ENCODE peak calls at places on chromosomes 12 and 14, in six cellular contexts. Q is NCI-H2081 treated with DMSO at 0.1 percent for 48 hours; B is Calu3; D is activated naive CD4-positive, alpha-beta T cell treated with anti-CD3 and anti-CD28 coated beads, Interleukin-2, amount 50 U/mL, for 16 hours; K is retina; H is iPS-NIHi11. O is an unnamed sample.

GRCh38 chr14:65817011-65817410 is 404.5 kb downstream of the FUT8 start:
- DNase-seq in Q (no peak), B (no peak), D (no peak), K (no peak), H (no peak), O (no peak)

GRCh38 chr12:58504539-58504938 is 415.8 kb downstream of the LRIG3 start:
- DNase-seq in Q (no peak), B (no peak), D (no peak), K (no peak), H (no peak), O (no peak)

GRCh38 chr12:69066420-69067373 is 133.7 kb upstream of the CPM start:
- DNase-seq in Q (no peak), B (no peak), D (no peak), K (peak; percentile 38), H (no peak), O (no peak)

GRCh38 chr12:27190761-27191160 is 53.3 kb upstream of the STK38L start:
- DNase-seq in Q (no peak), B (no peak), D (no peak), K (no peak), H (no peak), O (no peak)

GRCh38 chr12:32400114-32400672 is 835 bp downstream of the FGD4 start:
- DNase-seq in Q (no peak), B (no peak), D (no peak), K (no peak), H (peak; percentile 65), O (peak; percentile 79)

GRCh38 chr14:24952851-24953666 is 96.9 kb downstream of the STXBP6 start:
- DNase-seq in Q (no peak), B (peak; percentile 19), D (no peak), K (no peak), H (peak; percentile 71), O (peak; percentile 35)

GRCh38 chr12:117112268-117112595 is 13.0 kb upstream of the TESC start:
- DNase-seq in Q (no peak), B (no peak), D (no peak), K (no peak), H (no peak), O (no peak)

GRCh38 chr12:27463826-27464554 is 17.5 kb downstream of the SMCO2 start:
- DNase-seq in Q (no peak), B (no peak), D (no peak), K (no peak), H (no peak), O (no peak)

GRCh38 chr12:31353730-31354708 is 28.1 kb upstream of the SINHCAF start:
- DNase-seq in Q (peak; percentile 49), B (no peak), D (no peak), K (peak; percentile 68), H (no peak), O (peak; percentile 71)

GRCh38 chr12:85951823-85952222 is 77.7 kb downstream of the NTS start:
- DNase-seq in Q (no peak), B (no peak), D (no peak), K (no peak), H (peak; percentile 17), O (peak; percentile 67)

GRCh38 chr12:45601390-45601789 is 128.1 kb upstream of the ARID2 start:
- DNase-seq in Q (no peak), B (no peak), D (no peak), K (no peak), H (no peak), O (no peak)

GRCh38 chr12:54378791-54379400 is 5.6 kb downstream of the ZNF385A start:
- DNase-seq in Q (no peak), B (peak; percentile 83), D (no peak), K (peak; percentile 67), H (peak; percentile 95), O (peak; percentile 58)

GRCh38 chr14:54451961-54452360 is 10.8 kb upstream of the CNIH1 start:
- DNase-seq in Q (no peak), B (no peak), D (no peak), K (no peak), H (no peak), O (no peak)

GRCh38 chr12:52207895-52208294 is 16.1 kb upstream of the KRT80 start:
- DNase-seq in Q (peak; percentile 91), B (peak; percentile 32), D (peak; percentile 5), K (no peak), H (peak; percentile 55), O (no peak)

GRCh38 chr12:79451988-79452387 is 238.8 kb downstream of the PAWR start:
- DNase-seq in Q (no peak), B (peak; percentile 16), D (no peak), K (no peak), H (no peak), O (no peak)

GRCh38 chr14:102903248-102903888 is 19.1 kb upstream of the AMN start:
- DNase-seq in Q (no peak), B (no peak), D (no peak), K (no peak), H (no peak), O (no peak)

GRCh38 chr12:98725481-98726247 is 80.6 kb downstream of the APAF1 start:
- DNase-seq in Q (peak; percentile 49), B (peak; percentile 63), D (peak; percentile 44), K (peak; percentile 60), H (peak; percentile 78), O (peak; percentile 40)

GRCh38 chr12:54723653-54724256 is 75.6 kb upstream of the DCD start:
- DNase-seq in Q (no peak), B (peak; percentile 21), D (no peak), K (no peak), H (peak; percentile 21), O (peak; percentile 54)

GRCh38 chr14:99468836-99469592 is 11.6 kb downstream of the SETD3 start:
- DNase-seq in Q (no peak), B (no peak), D (no peak), K (no peak), H (no peak), O (no peak)

GRCh38 chr12:106138646-106139421 is at the start of gene NUAK1:
- DNase-seq in Q (no peak), B (peak; percentile 80), D (peak; percentile 15), K (peak; percentile 88), H (peak; percentile 78), O (peak; percentile 9)

GRCh38 chr12:46124848-46125619 is 134.7 kb upstream of the SCAF11 start:
- DNase-seq in Q (no peak), B (peak; percentile 34), D (peak; percentile 49), K (peak; percentile 67), H (peak; percentile 79), O (peak; percentile 77)

GRCh38 chr14:62692490-62693106 is 352.7 kb downstream of the KCNH5 start:
- DNase-seq in Q (no peak), B (no peak), D (no peak), K (no peak), H (no peak), O (peak; percentile 21)

GRCh38 chr14:54902143-54902520 is 494 bp downstream of the GCH1 start:
- DNase-seq in Q (no peak), B (peak; percentile 64), D (peak; percentile 74), K (peak; percentile 83), H (peak; percentile 56), O (peak; percentile 75)

GRCh38 chr14:84202486-84202885 is 1327.5 kb upstream of the FLRT2 start:
- DNase-seq in Q (no peak), B (no peak), D (no peak), K (no peak), H (no peak), O (no peak)

GRCh38 chr14:66575014-66575413 is 67.1 kb downstream of the GPHN start:
- DNase-seq in Q (no peak), B (no peak), D (no peak), K (no peak), H (no peak), O (no peak)

GRCh38 chr14:79543348-79543747 is 668.0 kb downstream of the DIO2 start:
- DNase-seq in Q (no peak), B (no peak), D (no peak), K (no peak), H (no peak), O (no peak)

GRCh38 chr12:94650143-94651056 is at the start of gene TMCC3:
- DNase-seq in Q (no peak), B (peak; percentile 58), D (peak; percentile 30), K (peak; percentile 68), H (peak; percentile 81), O (peak; percentile 63)

GRCh38 chr14:52356025-52356424 is 41.9 kb downstream of the PTGER2 start:
- DNase-seq in Q (peak; percentile 41), B (no peak), D (no peak), K (no peak), H (no peak), O (no peak)

O was measured in HT-29.